ENCODE peak calls at places on chromosomes 16 and 17, in six cellular contexts. J is effector memory CD8-positive, alpha-beta T cell; L is GM13976; P is Peyer's patch; H is mesenchymal stem cell; R is nucleus accumbens. Z is an unnamed sample.

GRCh38 chr17:78665952-78666920 is 89.0 kb upstream of the DNAH17 start:
- DNase-seq in P (no peak), J (peak), L (peak), H (no peak), R (no peak), Z (no peak)

GRCh38 chr17:47864791-47865216 is 13.8 kb upstream of the SP6 start:
- DNase-seq in H (no peak), J (no peak), L (no peak), P (no peak), R (no peak), Z (no peak)

GRCh38 chr16:50751528-50751927 is 9.6 kb downstream of the CYLD start:
- DNase-seq in L (no peak), J (no peak), P (no peak), R (no peak), H (no peak), Z (no peak)

GRCh38 chr17:60947100-60947499 is 269.4 kb downstream of the BCAS3 start:
- DNase-seq in L (no peak), R (no peak), H (peak), P (no peak), J (no peak), Z (peak)

GRCh38 chr17:77503916-77504651 is 363.3 kb downstream of the SEC14L1 start:
- DNase-seq in L (peak), J (no peak), P (no peak), R (no peak), H (no peak), Z (no peak)

GRCh38 chr17:143785-144281 is 6.5 kb downstream of the SCGB1C2 start:
- DNase-seq in R (peak), J (peak), H (peak), L (peak), P (peak), Z (peak)

GRCh38 chr17:19539040-19539399 is 5.4 kb downstream of the SLC47A1 start:
- DNase-seq in P (no peak), J (no peak), R (no peak), L (no peak), H (no peak), Z (no peak)

GRCh38 chr17:5759501-5759925 is 175.2 kb upstream of the NLRP1 start:
- DNase-seq in P (no peak), R (no peak), J (no peak), H (no peak), L (no peak), Z (no peak)